ENCODE peak calls at places on chromosomes 1 and 21, in nine cellular contexts. I, N, M, W, O, T, V, Q and H are unnamed samples.

GRCh38 chr1:156845055-156845952 is 13.6 kb downstream of the INSRR start:
- DNase-seq in V (no peak), O (no peak), Q (peak), T (no peak), M (peak), W (peak), N (no peak), I (no peak), H (no peak)

GRCh38 chr1:15736666-15737229 is 690 bp downstream of the SLC25A34 start:
- DNase-seq in V (no peak), O (no peak), W (no peak), T (no peak), Q (no peak), I (no peak), M (no peak), N (no peak), H (no peak)

GRCh38 chr1:158652721-158653334 is 33.7 kb downstream of the SPTA1 start:
- DNase-seq in W (no peak), N (peak), O (no peak), Q (peak), M (no peak), I (no peak), T (peak), V (no peak), H (no peak)

GRCh38 chr1:154982897-154983648 is at the start of gene FLAD1:
- DNase-seq in I (peak), V (peak), W (peak), T (peak), M (peak), O (peak), Q (peak), N (peak), H (peak)

GRCh38 chr21:42765656-42766055 is 112.2 kb downstream of the PDE9A start:
- DNase-seq in V (no peak), Q (no peak), T (no peak), N (no peak), I (no peak), M (no peak), W (no peak), O (no peak), H (no peak)

GRCh38 chr21:34933609-34934345 is 115.3 kb downstream of the RUNX1 start:
- DNase-seq in N (peak), M (no peak), W (peak), V (no peak), T (no peak), I (no peak), Q (no peak), O (no peak), H (no peak)

GRCh38 chr1:87335175-87335992 is 6.7 kb downstream of the LMO4 start:
- DNase-seq in V (peak), W (no peak), T (no peak), O (no peak), Q (peak), I (no peak), N (peak), M (peak), H (peak)

GRCh38 chr1:89356658-89357400 is 7.0 kb upstream of the GBP6 start:
- DNase-seq in I (peak), T (peak), N (no peak), O (no peak), V (no peak), Q (peak), M (no peak), W (no peak), H (no peak)

GRCh38 chr1:245241506-245242130 is 86.8 kb downstream of the KIF26B start:
- DNase-seq in W (no peak), Q (no peak), O (no peak), T (no peak), I (no peak), M (no peak), N (no peak), V (no peak), H (no peak)

GRCh38 chr1:106571109-106571508 is 485.4 kb upstream of the PRMT6 start:
- DNase-seq in O (no peak), N (no peak), T (peak), V (no peak), W (no peak), M (no peak), I (peak), Q (no peak), H (no peak)

GRCh38 chr1:218365600-218365999 is 20.5 kb downstream of the TGFB2 start:
- DNase-seq in V (no peak), Q (peak), W (no peak), M (no peak), I (no peak), N (no peak), O (no peak), T (no peak), H (no peak)

GRCh38 chr1:61588736-61589381 is 136.1 kb downstream of the TM2D1 start:
- DNase-seq in T (peak), N (peak), Q (peak), V (no peak), I (peak), W (peak), O (peak), M (peak), H (peak)

GRCh38 chr1:205423248-205423647 is 1.4 kb upstream of the LEMD1 start:
- DNase-seq in W (no peak), Q (no peak), M (no peak), I (no peak), V (no peak), N (no peak), T (no peak), O (no peak), H (no peak)

GRCh38 chr1:2429780-2430591 is 17.6 kb upstream of the PEX10 start:
- DNase-seq in T (no peak), M (no peak), W (no peak), N (no peak), Q (no peak), V (no peak), I (no peak), O (no peak), H (no peak)

GRCh38 chr1:39622427-39622826 is 17.0 kb downstream of the HEYL start:
- DNase-seq in V (no peak), M (no peak), Q (no peak), I (no peak), O (no peak), W (no peak), T (no peak), N (no peak), H (no peak)

GRCh38 chr1:3195480-3195815 is 126.4 kb downstream of the PRDM16 start:
- DNase-seq in Q (no peak), W (no peak), I (no peak), N (no peak), O (no peak), V (no peak), T (no peak), M (no peak), H (no peak)